ENCODE peak calls at places on chromosomes 16 and 17, in five cellular contexts. M is IMR-90; G is T-cell; B is activated CD4-positive, alpha-beta T cell treated with anti-CD3 and anti-CD28 coated beads for 36 hours; P is stomach. V is an unnamed sample.

GRCh38 chr17:59030811-59031210 is 75.9 kb downstream of the TRIM37 start:
- DNase-seq in M (no peak), G (no peak), B (no peak), P (no peak), V (no peak)

GRCh38 chr16:50038756-50039529 is 13.9 kb downstream of the CNEP1R1 start:
- DNase-seq in M (no peak), G (no peak), B (no peak), P (peak; percentile 31), V (no peak)

GRCh38 chr17:77128895-77129567 is 11.7 kb upstream of the SEC14L1 start:
- DNase-seq in M (no peak), G (no peak), B (no peak), P (no peak), V (no peak)

GRCh38 chr16:87560428-87561199 is 41.7 kb upstream of the JPH3 start:
- DNase-seq in M (no peak), G (no peak), B (peak; percentile 64), P (peak; percentile 60), V (no peak)

GRCh38 chr17:82126479-82127314 is 28.7 kb upstream of the FASN start:
- DNase-seq in M (no peak), G (peak; percentile 86), B (peak; percentile 85), P (no peak), V (no peak)

GRCh38 chr16:50631985-50632576 is 49.0 kb downstream of the SNX20 start:
- DNase-seq in M (no peak), G (no peak), B (no peak), P (no peak), V (no peak)

GRCh38 chr16:89207993-89208392 is 7.7 kb upstream of the SLC22A31 start:
- DNase-seq in M (no peak), G (no peak), B (no peak), P (no peak), V (no peak)

GRCh38 chr17:4474093-4474492 is 24.6 kb upstream of the SPNS2 start:
- DNase-seq in M (no peak), G (no peak), B (no peak), P (peak; percentile 86), V (no peak)

GRCh38 chr17:35896011-35896587 is 15.9 kb upstream of the CCL5 start:
- DNase-seq in M (no peak), G (no peak), B (peak; percentile 47), P (no peak), V (peak; percentile 93)

GRCh38 chr17:30586818-30587595 is 109.8 kb downstream of the GOSR1 start:
- DNase-seq in M (peak; percentile 86), G (no peak), B (peak; percentile 31), P (no peak), V (no peak)

GRCh38 chr17:66777689-66778225 is 57.2 kb upstream of the CACNG5 start:
- DNase-seq in M (peak; percentile 44), G (no peak), B (no peak), P (no peak), V (no peak)

GRCh38 chr17:83200231-83200699 is 120.9 kb downstream of the METRNL start:
- DNase-seq in M (peak; percentile 26), G (peak; percentile 52), B (peak; percentile 85), P (peak; percentile 70), V (peak; percentile 76)

GRCh38 chr17:5499790-5500189 is 13.4 kb downstream of the MIS12 start:
- DNase-seq in M (no peak), G (no peak), B (no peak), P (no peak), V (no peak)